ENCODE peak calls at places on chromosomes 4 and X, in ten cellular contexts. D is stimulated activated CD8-positive, alpha-beta memory T cell treated with anti-CD3 and anti-CD28 coated beads, Interleukin-12 subunit alpha, Interleukin-12 subunit beta, amount 100 ng/mL, for 4 hours; U is EH; V is hepatocyte; S is T-cell; E is GM13977; R is CD8-positive, alpha-beta T cell; T is mammary epithelial cell; O is DMS 273 treated with DMSO at 0.1 percent for 48 hours; A is ascending aorta. I is an unnamed sample.
A peak's percentile ranks its signal among the peaks of the same experiment; 100 is the strongest.

GRCh38 chrX:2761246-2761645 is 9.4 kb downstream of the XG start:
- DNase-seq in D (no peak), U (no peak), V (no peak), S (no peak), E (no peak), R (no peak), T (no peak), O (no peak), A (no peak), I (no peak)

GRCh38 chr4:22942920-22943559 is 250.3 kb downstream of the GBA3 start:
- DNase-seq in D (no peak), U (no peak), V (no peak), S (no peak), E (no peak), R (no peak), T (no peak), O (no peak), A (no peak), I (no peak)

GRCh38 chr4:76305033-76305687 is 1.4 kb upstream of the STBD1 start:
- DNase-seq in D (no peak), U (no peak), V (no peak), S (no peak), E (no peak), R (peak; percentile 53), T (no peak), O (no peak), A (no peak), I (no peak)

GRCh38 chrX:65644621-65645287 is 22.7 kb upstream of the MSN start:
- DNase-seq in D (no peak), U (peak; percentile 87), V (peak; percentile 47), S (no peak), E (no peak), R (no peak), T (peak; percentile 81), O (peak; percentile 11), A (peak; percentile 95), I (peak; percentile 77)

GRCh38 chr4:71229477-71230257 is 109.2 kb upstream of the SLC4A4 start:
- DNase-seq in D (no peak), U (peak; percentile 74), V (peak; percentile 79), S (no peak), E (peak; percentile 48), R (no peak), T (no peak), O (peak; percentile 5), A (no peak), I (peak; percentile 28)

GRCh38 chrX:21153503-21153902 is 220.7 kb upstream of the CNKSR2 start:
- DNase-seq in D (no peak), U (peak; percentile 68), V (peak; percentile 6), S (no peak), E (no peak), R (no peak), T (no peak), O (no peak), A (no peak), I (no peak)

GRCh38 chrX:15493118-15494082 is at the start of gene PIR:
- DNase-seq in D (peak; percentile 45), U (peak; percentile 85), V (peak; percentile 96), S (no peak), E (peak; percentile 70), R (peak; percentile 61), T (peak; percentile 95), O (peak; percentile 56), A (peak; percentile 93), I (peak; percentile 83)

GRCh38 chr4:120736312-120736711 is 186.2 kb downstream of the PRDM5 start:
- DNase-seq in D (no peak), U (no peak), V (no peak), S (no peak), E (no peak), R (no peak), T (no peak), O (no peak), A (no peak), I (no peak)

GRCh38 chr4:6335040-6335590 is 65.5 kb downstream of the WFS1 start:
- DNase-seq in D (no peak), U (no peak), V (no peak), S (no peak), E (no peak), R (no peak), T (no peak), O (no peak), A (no peak), I (no peak)

GRCh38 chrX:68692651-68693050 is 45.2 kb downstream of the STARD8 start:
- DNase-seq in D (no peak), U (peak; percentile 58), V (no peak), S (no peak), E (no peak), R (no peak), T (peak; percentile 33), O (no peak), A (no peak), I (no peak)

GRCh38 chr4:167774646-167775045 is 317.7 kb upstream of the ANXA10 start:
- DNase-seq in D (no peak), U (no peak), V (no peak), S (no peak), E (no peak), R (no peak), T (no peak), O (no peak), A (no peak), I (no peak)

GRCh38 chrX:9871871-9872270 is 85.6 kb downstream of the SHROOM2 start:
- DNase-seq in D (no peak), U (peak; percentile 26), V (no peak), S (no peak), E (no peak), R (no peak), T (no peak), O (no peak), A (no peak), I (no peak)

GRCh38 chrX:154485150-154486051 is 1.0 kb downstream of the UBL4A start:
- DNase-seq in D (no peak), U (no peak), V (no peak), S (no peak), E (no peak), R (no peak), T (no peak), O (no peak), A (no peak), I (no peak)

GRCh38 chr4:107757860-107758476 is 37.9 kb upstream of the PAPSS1 start:
- DNase-seq in D (no peak), U (peak; percentile 43), V (peak; percentile 43), S (no peak), E (no peak), R (no peak), T (no peak), O (no peak), A (no peak), I (no peak)

GRCh38 chr4:56648245-56649151 is 32.6 kb downstream of the HOPX start:
- DNase-seq in D (no peak), U (no peak), V (no peak), S (no peak), E (no peak), R (no peak), T (no peak), O (no peak), A (no peak), I (no peak)

GRCh38 chrX:22300130-22300529 is 27.4 kb downstream of the CBLL2 start:
- DNase-seq in D (no peak), U (peak; percentile 83), V (peak; percentile 31), S (no peak), E (no peak), R (no peak), T (peak; percentile 67), O (peak; percentile 78), A (no peak), I (no peak)

GRCh38 chr4:113684534-113685091 is 76.9 kb downstream of the CAMK2D start:
- DNase-seq in D (no peak), U (peak; percentile 94), V (peak; percentile 81), S (no peak), E (no peak), R (no peak), T (no peak), O (no peak), A (peak; percentile 85), I (peak; percentile 57)

GRCh38 chr4:27929141-27929540 is 1068.5 kb downstream of the STIM2 start:
- DNase-seq in D (no peak), U (no peak), V (no peak), S (no peak), E (no peak), R (no peak), T (peak; percentile 4), O (no peak), A (no peak), I (no peak)

GRCh38 chr4:161555689-161556660 is 607.8 kb downstream of the FSTL5 start:
- DNase-seq in D (no peak), U (no peak), V (no peak), S (no peak), E (peak; percentile 8), R (no peak), T (peak; percentile 62), O (no peak), A (no peak), I (no peak)

GRCh38 chr4:72119946-72120345 is 88.1 kb downstream of the NPFFR2 start:
- DNase-seq in D (no peak), U (no peak), V (peak; percentile 39), S (no peak), E (no peak), R (no peak), T (no peak), O (no peak), A (no peak), I (no peak)

GRCh38 chrX:131728295-131729145 is 184.6 kb downstream of the OR13H1 start:
- DNase-seq in D (peak; percentile 48), U (no peak), V (no peak), S (peak; percentile 76), E (peak; percentile 31), R (peak; percentile 87), T (peak; percentile 78), O (no peak), A (peak; percentile 90), I (peak; percentile 92)

GRCh38 chrX:40262641-40263560 is 165.1 kb upstream of the BCOR start:
- DNase-seq in D (no peak), U (peak; percentile 86), V (peak; percentile 32), S (no peak), E (no peak), R (no peak), T (peak; percentile 29), O (no peak), A (peak; percentile 70), I (peak; percentile 17)

GRCh38 chrX:154443479-154443910 is 446 bp upstream of the FAM50A start:
- DNase-seq in D (no peak), U (peak; percentile 18), V (no peak), S (no peak), E (no peak), R (no peak), T (no peak), O (no peak), A (no peak), I (no peak)